ENCODE peak calls at places on chromosomes 13 and 19, in eight cellular contexts. One of them, this sample, is unnamed.

GRCh38 chr19:1837625-1838105 is 10.6 kb downstream of the REXO1 start:
- DNase-seq in lower leg skin: no peak
- DNase-seq in IMR-90: no peak
- DNase-seq in uterus: no peak
- DNase-seq in adrenal gland: peak; percentile 66
- DNase-seq in suprapubic skin: no peak
- DNase-seq in breast epithelium: no peak
- DNase-seq in body of pancreas: peak; percentile 48
- DNase-seq in this sample: no peak

GRCh38 chr13:99439850-99440604 is 61.2 kb upstream of the TM9SF2 start:
- DNase-seq in lower leg skin: no peak
- DNase-seq in breast epithelium: no peak
- DNase-seq in uterus: no peak
- DNase-seq in adrenal gland: no peak
- DNase-seq in suprapubic skin: no peak
- DNase-seq in body of pancreas: no peak
- DNase-seq in IMR-90: no peak
- DNase-seq in this sample: no peak

GRCh38 chr19:40640744-40641143 is 39.6 kb downstream of the LTBP4 start:
- DNase-seq in IMR-90: peak; percentile 45
- DNase-seq in suprapubic skin: no peak
- DNase-seq in body of pancreas: no peak
- DNase-seq in breast epithelium: no peak
- DNase-seq in adrenal gland: no peak
- DNase-seq in lower leg skin: no peak
- DNase-seq in uterus: no peak
- DNase-seq in this sample: no peak

GRCh38 chr13:32203736-32204135 is 111.4 kb downstream of the ZAR1L start:
- DNase-seq in body of pancreas: no peak
- DNase-seq in breast epithelium: no peak
- DNase-seq in IMR-90: no peak
- DNase-seq in uterus: no peak
- DNase-seq in lower leg skin: no peak
- DNase-seq in adrenal gland: no peak
- DNase-seq in suprapubic skin: no peak
- DNase-seq in this sample: no peak

GRCh38 chr13:72004975-72005374 is 138.0 kb upstream of the DACH1 start:
- DNase-seq in uterus: no peak
- DNase-seq in body of pancreas: no peak
- DNase-seq in breast epithelium: no peak
- DNase-seq in adrenal gland: no peak
- DNase-seq in IMR-90: no peak
- DNase-seq in suprapubic skin: no peak
- DNase-seq in lower leg skin: no peak
- DNase-seq in this sample: no peak

GRCh38 chr13:98529171-98529570 is 47.7 kb downstream of the STK24 start:
- DNase-seq in suprapubic skin: no peak
- DNase-seq in uterus: no peak
- DNase-seq in lower leg skin: no peak
- DNase-seq in breast epithelium: no peak
- DNase-seq in body of pancreas: no peak
- DNase-seq in IMR-90: no peak
- DNase-seq in adrenal gland: no peak
- DNase-seq in this sample: no peak

GRCh38 chr13:82370306-82370705 is 1512.0 kb downstream of the SLITRK1 start:
- DNase-seq in adrenal gland: no peak
- DNase-seq in suprapubic skin: no peak
- DNase-seq in lower leg skin: no peak
- DNase-seq in uterus: no peak
- DNase-seq in body of pancreas: no peak
- DNase-seq in IMR-90: no peak
- DNase-seq in breast epithelium: no peak
- DNase-seq in this sample: no peak

GRCh38 chr19:4499318-4499717 is 19.0 kb downstream of the PLIN4 start:
- DNase-seq in IMR-90: no peak
- DNase-seq in breast epithelium: no peak
- DNase-seq in suprapubic skin: no peak
- DNase-seq in uterus: no peak
- DNase-seq in adrenal gland: no peak
- DNase-seq in lower leg skin: no peak
- DNase-seq in body of pancreas: no peak
- DNase-seq in this sample: no peak

GRCh38 chr13:20415694-20416107 is 110.0 kb downstream of the CRYL1 start:
- DNase-seq in suprapubic skin: peak; percentile 57
- DNase-seq in lower leg skin: no peak
- DNase-seq in body of pancreas: no peak
- DNase-seq in IMR-90: no peak
- DNase-seq in uterus: no peak
- DNase-seq in breast epithelium: no peak
- DNase-seq in adrenal gland: no peak
- DNase-seq in this sample: no peak

GRCh38 chr13:94620286-94620896 is 18.7 kb downstream of the GPR180 start:
- DNase-seq in body of pancreas: no peak
- DNase-seq in breast epithelium: no peak
- DNase-seq in IMR-90: peak; percentile 41
- DNase-seq in suprapubic skin: no peak
- DNase-seq in adrenal gland: no peak
- DNase-seq in uterus: no peak
- DNase-seq in lower leg skin: no peak
- DNase-seq in this sample: no peak

GRCh38 chr19:44576843-44577565 is 36.4 kb upstream of the IGSF23 start:
- DNase-seq in breast epithelium: no peak
- DNase-seq in suprapubic skin: no peak
- DNase-seq in lower leg skin: no peak
- DNase-seq in adrenal gland: peak; percentile 35
- DNase-seq in IMR-90: peak; percentile 20
- DNase-seq in uterus: no peak
- DNase-seq in body of pancreas: peak; percentile 60
- DNase-seq in this sample: peak; percentile 20

GRCh38 chr13:50981686-50982085 is 72.1 kb downstream of the RNASEH2B start:
- DNase-seq in uterus: no peak
- DNase-seq in suprapubic skin: no peak
- DNase-seq in lower leg skin: no peak
- DNase-seq in body of pancreas: no peak
- DNase-seq in breast epithelium: no peak
- DNase-seq in adrenal gland: no peak
- DNase-seq in IMR-90: no peak
- DNase-seq in this sample: no peak
- H3K4me3 ChIP-seq in uterus: no peak overlapping the region
- H3K4me3 ChIP-seq in suprapubic skin: no peak overlapping the region
- H3K4me3 ChIP-seq in lower leg skin: no peak overlapping the region
- H3K4me3 ChIP-seq in body of pancreas: no peak overlapping the region
- H3K4me3 ChIP-seq in breast epithelium: no peak overlapping the region
- H3K4me3 ChIP-seq in adrenal gland: no peak overlapping the region
- H3K4me3 ChIP-seq in IMR-90: no peak overlapping the region
- H3K4me3 ChIP-seq in this sample: no peak overlapping the region

DNA sequence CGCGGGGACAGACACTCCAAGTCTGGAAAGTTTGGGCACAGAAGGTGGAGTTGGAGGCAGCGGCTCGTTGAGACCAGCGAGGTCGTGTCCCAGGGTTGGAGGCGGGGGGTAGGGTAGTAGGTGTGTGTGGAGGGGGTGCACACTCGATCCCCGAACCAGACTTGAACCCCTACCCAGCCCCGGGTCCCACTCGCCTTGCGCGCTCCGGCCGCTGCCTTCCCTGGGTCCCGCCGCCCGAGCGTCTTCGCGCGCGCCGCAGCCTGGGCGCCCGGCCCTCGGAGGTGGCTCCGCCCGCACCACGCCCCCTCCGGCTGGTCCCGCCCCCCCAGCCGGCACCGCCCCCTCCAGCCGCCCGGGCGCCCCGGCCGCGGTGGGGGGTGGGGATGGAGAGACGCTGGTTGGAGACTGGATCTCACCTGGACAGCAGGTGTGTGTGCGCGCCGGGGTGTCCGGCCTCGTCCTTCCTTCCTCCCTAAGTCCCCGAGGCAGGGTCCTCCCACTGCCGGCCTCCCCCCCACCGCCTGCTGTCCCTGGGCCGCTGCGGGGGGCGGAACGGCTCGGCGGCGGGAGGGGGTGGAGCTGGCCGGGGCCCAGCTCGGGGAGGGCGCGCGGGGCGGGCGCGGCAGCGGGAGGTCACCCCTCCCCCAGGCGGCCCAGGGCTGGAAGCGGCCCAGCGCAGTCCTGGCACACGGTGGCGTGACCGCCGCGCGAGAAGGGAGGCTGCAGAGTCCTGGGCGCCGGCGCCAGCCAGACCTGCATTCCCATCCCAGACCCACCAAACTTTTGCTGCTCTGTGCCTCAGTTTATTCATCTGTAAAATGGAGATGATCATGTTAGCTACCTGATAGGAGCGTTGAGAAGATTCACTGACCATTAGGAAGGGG is at the start of gene KANK2:
- DNase-seq in lower leg skin: peak; percentile 64
- DNase-seq in body of pancreas: peak; percentile 93
- DNase-seq in uterus: peak; percentile 86
- DNase-seq in breast epithelium: peak; percentile 91
- DNase-seq in adrenal gland: peak; percentile 90
- DNase-seq in suprapubic skin: peak; percentile 85
- DNase-seq in IMR-90: peak; percentile 55
- DNase-seq in this sample: peak; percentile 91
- TF ChIP-seq POLR2A in lower leg skin: no peak
- TF ChIP-seq POLR2A in body of pancreas: peak; percentile 67
- TF ChIP-seq POLR2A in uterus: peak; percentile 83
- TF ChIP-seq POLR2A in breast epithelium: no peak
- TF ChIP-seq POLR2A in adrenal gland: peak; percentile 65
- TF ChIP-seq POLR2A in suprapubic skin: no peak
- TF ChIP-seq POLR2A in IMR-90: peak; percentile 59
- TF ChIP-seq POLR2A in this sample: peak; percentile 78

DNA sequence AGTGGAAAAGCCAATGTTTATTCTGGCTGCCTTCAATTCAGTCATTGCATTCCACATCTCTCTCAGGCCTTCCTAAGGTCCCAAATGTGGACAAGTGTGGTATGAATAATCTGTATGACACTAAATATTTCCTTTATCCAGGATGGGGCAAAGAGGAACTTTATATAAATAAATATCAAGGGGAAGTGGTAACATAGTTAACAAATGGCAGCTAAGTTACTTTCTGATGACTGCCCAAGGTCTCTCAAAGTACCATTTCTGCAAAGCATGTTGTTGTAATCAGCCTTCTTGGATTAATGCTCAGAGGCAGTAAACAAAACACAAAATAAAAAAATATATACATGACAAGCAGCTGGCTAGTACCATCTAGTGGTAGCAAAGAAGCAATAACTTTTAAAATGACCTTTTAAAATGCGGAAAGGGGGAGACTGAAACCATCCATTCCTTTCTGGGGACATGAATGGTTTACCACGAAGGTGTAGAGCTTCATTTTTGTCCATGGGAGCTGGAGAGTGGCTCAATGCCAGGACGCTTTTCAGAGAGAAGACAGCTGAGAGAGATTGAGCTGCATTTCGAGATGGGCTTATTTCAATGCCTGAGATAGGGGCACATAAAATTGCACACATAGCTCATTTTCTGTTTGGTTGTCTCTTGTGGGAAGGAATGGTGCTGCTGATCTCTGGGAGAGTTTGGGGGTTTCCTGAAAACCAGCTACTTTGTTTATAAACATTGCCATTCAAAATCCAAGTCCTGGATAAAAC is 259.2 kb downstream of the RFC3 start:
- DNase-seq in uterus: no peak
- DNase-seq in breast epithelium: no peak
- DNase-seq in adrenal gland: no peak
- DNase-seq in lower leg skin: no peak
- DNase-seq in suprapubic skin: no peak
- DNase-seq in body of pancreas: no peak
- DNase-seq in IMR-90: peak; percentile 1
- DNase-seq in this sample: no peak
- H3K4me3 ChIP-seq in uterus: no peak overlapping the region
- H3K4me3 ChIP-seq in breast epithelium: no peak overlapping the region
- H3K4me3 ChIP-seq in adrenal gland: no peak overlapping the region
- H3K4me3 ChIP-seq in lower leg skin: no peak overlapping the region
- H3K4me3 ChIP-seq in suprapubic skin: no peak overlapping the region
- H3K4me3 ChIP-seq in body of pancreas: no peak overlapping the region
- H3K4me3 ChIP-seq in IMR-90: no peak overlapping the region
- H3K4me3 ChIP-seq in this sample: no peak overlapping the region

DNA sequence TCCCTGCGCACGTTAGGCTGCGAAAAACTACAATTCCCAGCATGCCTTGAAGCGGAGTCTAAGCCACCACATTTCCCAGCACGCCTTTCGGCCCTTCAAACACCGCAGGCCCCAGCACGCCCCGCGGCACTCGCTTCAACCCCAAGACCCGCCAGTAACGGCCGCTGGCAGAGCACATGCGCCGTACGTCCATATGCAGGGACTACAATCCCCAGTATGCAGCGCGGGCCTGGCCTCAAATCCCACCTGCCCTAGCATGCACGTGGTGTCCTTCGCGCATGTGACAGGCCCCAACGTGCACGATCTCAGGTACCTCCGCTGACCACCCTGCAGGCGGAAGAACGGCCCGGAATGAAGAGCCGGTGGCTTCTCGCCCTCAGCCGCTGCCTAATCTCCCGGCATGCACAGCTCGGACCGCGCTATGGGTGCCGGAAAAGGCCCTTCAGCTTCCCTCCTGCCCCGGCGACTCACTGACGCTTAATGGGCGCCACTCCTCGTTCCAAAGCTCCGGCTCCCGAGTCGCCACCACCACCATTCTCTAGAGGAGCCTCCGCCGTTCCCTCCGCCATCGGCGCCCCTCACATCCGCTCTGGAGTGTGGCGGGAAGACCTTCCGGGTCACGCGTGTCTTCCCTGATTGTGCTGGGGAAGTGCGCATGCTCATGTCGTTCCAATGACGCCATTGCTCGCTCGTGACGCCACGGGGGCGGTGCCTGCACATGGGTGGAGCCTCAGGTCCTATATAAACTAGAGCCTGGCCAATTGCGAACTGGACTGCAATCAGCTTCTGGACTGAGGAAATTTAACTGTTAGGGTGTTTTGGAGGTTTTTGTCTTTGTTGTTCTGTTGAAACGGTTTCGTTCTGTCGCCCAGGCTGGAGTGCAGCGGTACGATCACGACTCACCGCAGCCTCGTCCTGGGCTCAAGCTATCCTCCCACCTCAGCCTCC is at the start of gene DUS3L:
- DNase-seq in IMR-90: peak; percentile 98
- DNase-seq in lower leg skin: peak; percentile 97
- DNase-seq in breast epithelium: peak; percentile 96
- DNase-seq in suprapubic skin: peak; percentile 98
- DNase-seq in body of pancreas: peak; percentile 96
- DNase-seq in uterus: peak; percentile 96
- DNase-seq in adrenal gland: peak; percentile 98
- DNase-seq in this sample: peak; percentile 95
- TF ChIP-seq POLR2A in IMR-90: peak; percentile 89
- TF ChIP-seq POLR2A in lower leg skin: no peak
- TF ChIP-seq POLR2A in breast epithelium: peak; percentile 68
- TF ChIP-seq POLR2A in suprapubic skin: peak; percentile 50
- TF ChIP-seq POLR2A in body of pancreas: peak; percentile 92
- TF ChIP-seq POLR2A in uterus: peak; percentile 15
- TF ChIP-seq POLR2A in adrenal gland: peak; percentile 82
- TF ChIP-seq POLR2A in this sample: no peak